ENCODE peak calls at places on chromosomes 11 and 22, in four cellular contexts. One of them, this sample, is unnamed.

GRCh38 chr22:23495614-23496444 is 84.3 kb downstream of the IGLL1 start:
- DNase-seq in left ventricle myocardium inferior: no peak
- DNase-seq in iPS-NIHi11: no peak
- DNase-seq in left lobe of liver: no peak
- DNase-seq in this sample: no peak

GRCh38 chr11:77375114-77375513 is 73.6 kb upstream of the GDPD4 start:
- DNase-seq in left ventricle myocardium inferior: no peak
- DNase-seq in iPS-NIHi11: no peak
- DNase-seq in left lobe of liver: no peak
- DNase-seq in this sample: no peak

GRCh38 chr22:18078329-18079041 is 695 bp downstream of the PEX26 start:
- DNase-seq in left ventricle myocardium inferior: no peak
- DNase-seq in iPS-NIHi11: peak; percentile 52
- DNase-seq in left lobe of liver: peak; percentile 63
- DNase-seq in this sample: peak; percentile 70

GRCh38 chr11:57752954-57753353 is 1.3 kb upstream of the BTBD18 start:
- DNase-seq in left ventricle myocardium inferior: no peak
- DNase-seq in iPS-NIHi11: peak; percentile 41
- DNase-seq in left lobe of liver: no peak
- DNase-seq in this sample: no peak

GRCh38 chr11:69962152-69962551 is 116.0 kb upstream of the ANO1 start:
- DNase-seq in left ventricle myocardium inferior: no peak
- DNase-seq in iPS-NIHi11: no peak
- DNase-seq in left lobe of liver: no peak
- DNase-seq in this sample: no peak

GRCh38 chr11:130435671-130436070 is 7.3 kb upstream of the ADAMTS8 start:
- DNase-seq in left ventricle myocardium inferior: no peak
- DNase-seq in iPS-NIHi11: no peak
- DNase-seq in left lobe of liver: no peak
- DNase-seq in this sample: no peak

GRCh38 chr11:59267196-59267595 is 54.5 kb upstream of the MPEG1 start:
- DNase-seq in left ventricle myocardium inferior: no peak
- DNase-seq in iPS-NIHi11: no peak
- DNase-seq in left lobe of liver: no peak
- DNase-seq in this sample: no peak

GRCh38 chr11:45993438-45994064 is 71.1 kb downstream of the LARGE2 start:
- DNase-seq in left ventricle myocardium inferior: peak; percentile 75
- DNase-seq in iPS-NIHi11: no peak
- DNase-seq in left lobe of liver: peak; percentile 60
- DNase-seq in this sample: no peak

GRCh38 chr11:67492069-67492727 is 9.4 kb downstream of the AIP start:
- DNase-seq in left ventricle myocardium inferior: no peak
- DNase-seq in iPS-NIHi11: no peak
- DNase-seq in left lobe of liver: no peak
- DNase-seq in this sample: no peak

GRCh38 chr11:118789501-118790356 is 1.2 kb downstream of the DDX6 start:
- DNase-seq in left ventricle myocardium inferior: no peak
- DNase-seq in iPS-NIHi11: peak; percentile 23
- DNase-seq in left lobe of liver: no peak
- DNase-seq in this sample: no peak

GRCh38 chr11:77325159-77325558 is 23.7 kb upstream of the GDPD4 start:
- DNase-seq in left ventricle myocardium inferior: no peak
- DNase-seq in iPS-NIHi11: no peak
- DNase-seq in left lobe of liver: no peak
- DNase-seq in this sample: no peak

GRCh38 chr11:33598426-33599069 is 102.1 kb downstream of the C11orf91 start:
- DNase-seq in left ventricle myocardium inferior: no peak
- DNase-seq in iPS-NIHi11: peak; percentile 59
- DNase-seq in left lobe of liver: no peak
- DNase-seq in this sample: no peak

GRCh38 chr11:33319965-33320813 is 63.0 kb downstream of the HIPK3 start:
- DNase-seq in left ventricle myocardium inferior: no peak
- DNase-seq in iPS-NIHi11: no peak
- DNase-seq in left lobe of liver: no peak
- DNase-seq in this sample: no peak

GRCh38 chr11:86938900-86939880 is 16.0 kb downstream of the FZD4 start:
- DNase-seq in left ventricle myocardium inferior: no peak
- DNase-seq in iPS-NIHi11: peak; percentile 34
- DNase-seq in left lobe of liver: no peak
- DNase-seq in this sample: no peak

GRCh38 chr11:44014968-44015623 is 32.7 kb upstream of the ACCSL start:
- DNase-seq in left ventricle myocardium inferior: no peak
- DNase-seq in iPS-NIHi11: no peak
- DNase-seq in left lobe of liver: no peak
- DNase-seq in this sample: no peak

GRCh38 chr11:12449961-12450715 is 72.8 kb downstream of the PARVA start:
- DNase-seq in left ventricle myocardium inferior: no peak
- DNase-seq in iPS-NIHi11: no peak
- DNase-seq in left lobe of liver: no peak
- DNase-seq in this sample: no peak

GRCh38 chr11:65355776-65356393 is 1.3 kb downstream of the TIGD3 start:
- DNase-seq in left ventricle myocardium inferior: peak; percentile 38
- DNase-seq in iPS-NIHi11: peak; percentile 26
- DNase-seq in left lobe of liver: no peak
- DNase-seq in this sample: peak; percentile 56

GRCh38 chr11:71153005-71153395 is 99.4 kb downstream of the SHANK2 start:
- DNase-seq in left ventricle myocardium inferior: no peak
- DNase-seq in iPS-NIHi11: peak; percentile 43
- DNase-seq in left lobe of liver: peak; percentile 62
- DNase-seq in this sample: no peak

GRCh38 chr11:70862093-70862492 is 390.3 kb downstream of the SHANK2 start:
- DNase-seq in left ventricle myocardium inferior: no peak
- DNase-seq in iPS-NIHi11: no peak
- DNase-seq in left lobe of liver: no peak
- DNase-seq in this sample: no peak